ENCODE peak calls at places on chromosomes 3 and 15, in ten cellular contexts. P, I, F, N, G, Z, U, S, J and M are unnamed samples.

GRCh38 chr3:27800261-27800660 is 78.1 kb upstream of the EOMES start:
- DNase-seq in P (no peak), I (no peak), F (no peak), N (no peak), G (peak), Z (no peak), U (no peak), S (no peak), J (no peak), M (no peak)

GRCh38 chr3:40265181-40265580 is 44.3 kb upstream of the EIF1B start:
- DNase-seq in P (no peak), I (no peak), F (no peak), N (no peak), G (no peak), Z (no peak), U (no peak), S (no peak), J (no peak), M (no peak)

GRCh38 chr15:67761343-67761742 is 64.0 kb upstream of the SKOR1 start:
- DNase-seq in P (no peak), I (no peak), F (no peak), N (no peak), G (no peak), Z (no peak), U (no peak), S (no peak), J (no peak), M (no peak)

GRCh38 chr3:185021326-185021725 is 131.5 kb downstream of the C3orf70 start:
- DNase-seq in P (no peak), I (no peak), F (no peak), N (no peak), G (peak), Z (no peak), U (no peak), S (no peak), J (no peak), M (no peak)

GRCh38 chr15:78056714-78057269 is 20.7 kb downstream of the TBC1D2B start:
- DNase-seq in P (no peak), I (no peak), F (no peak), N (no peak), G (peak), Z (no peak), U (no peak), S (no peak), J (peak), M (peak)

GRCh38 chr15:43872416-43873020 is 45.7 kb downstream of the WDR76 start:
- DNase-seq in P (no peak), I (no peak), F (no peak), N (no peak), G (peak), Z (peak), U (no peak), S (no peak), J (no peak), M (peak)

GRCh38 chr3:134366928-134367352 is 7.3 kb downstream of the AMOTL2 start:
- DNase-seq in P (no peak), I (no peak), F (peak), N (peak), G (no peak), Z (no peak), U (peak), S (peak), J (peak), M (no peak)

GRCh38 chr3:21216598-21216997 is 534.4 kb downstream of the ZNF385D start:
- DNase-seq in P (no peak), I (no peak), F (no peak), N (no peak), G (no peak), Z (peak), U (no peak), S (no peak), J (no peak), M (no peak)

GRCh38 chr3:131349454-131349853 is 32.1 kb upstream of the NUDT16 start:
- DNase-seq in P (no peak), I (no peak), F (no peak), N (no peak), G (no peak), Z (no peak), U (no peak), S (no peak), J (no peak), M (no peak)

GRCh38 chr3:124529826-124530571 is 200.3 kb upstream of the UMPS start:
- DNase-seq in P (no peak), I (no peak), F (no peak), N (no peak), G (no peak), Z (no peak), U (no peak), S (no peak), J (no peak), M (no peak)

GRCh38 chr3:42713747-42714146 is 11.1 kb upstream of the HHATL start:
- DNase-seq in P (no peak), I (no peak), F (no peak), N (no peak), G (no peak), Z (no peak), U (no peak), S (peak), J (no peak), M (no peak)

GRCh38 chr15:87871130-87871737 is 385.3 kb downstream of the NTRK3 start:
- DNase-seq in P (no peak), I (no peak), F (no peak), N (no peak), G (peak), Z (peak), U (no peak), S (no peak), J (no peak), M (no peak)

GRCh38 chr3:169575381-169575780 is 88.1 kb downstream of the MECOM start:
- DNase-seq in P (no peak), I (no peak), F (no peak), N (no peak), G (peak), Z (peak), U (no peak), S (no peak), J (no peak), M (peak)

GRCh38 chr3:114033721-114034120 is 22.6 kb downstream of the CCDC191 start:
- DNase-seq in P (no peak), I (no peak), F (no peak), N (no peak), G (no peak), Z (no peak), U (no peak), S (no peak), J (no peak), M (no peak)

GRCh38 chr3:19025441-19025840 is 122.9 kb upstream of the KCNH8 start:
- DNase-seq in P (no peak), I (no peak), F (no peak), N (no peak), G (no peak), Z (no peak), U (no peak), S (no peak), J (no peak), M (no peak)

GRCh38 chr15:47715856-47716445 is 1.4 kb upstream of the SEMA6D start:
- DNase-seq in P (no peak), I (no peak), F (no peak), N (peak), G (peak), Z (peak), U (no peak), S (peak), J (peak), M (no peak)

GRCh38 chr3:185152433-185153169 is at the start of gene C3orf70:
- DNase-seq in P (peak), I (no peak), F (peak), N (peak), G (peak), Z (peak), U (peak), S (no peak), J (peak), M (peak)

GRCh38 chr3:126548556-126549466 is 9.9 kb downstream of the C3orf22 start:
- DNase-seq in P (peak), I (no peak), F (no peak), N (peak), G (no peak), Z (no peak), U (peak), S (peak), J (peak), M (no peak)

GRCh38 chr3:190533511-190534282 is 19.8 kb downstream of the IL1RAP start:
- DNase-seq in P (peak), I (no peak), F (peak), N (peak), G (peak), Z (peak), U (peak), S (no peak), J (peak), M (peak)

GRCh38 chr3:12234906-12235305 is 54.0 kb upstream of the PPARG start:
- DNase-seq in P (no peak), I (no peak), F (no peak), N (no peak), G (peak), Z (no peak), U (no peak), S (no peak), J (no peak), M (no peak)

GRCh38 chr3:48187579-48188265 is 495 bp downstream of the CDC25A start:
- DNase-seq in P (peak), I (peak), F (peak), N (peak), G (no peak), Z (peak), U (no peak), S (no peak), J (peak), M (peak)

GRCh38 chr15:73897441-73898261 is 24.3 kb downstream of the TBC1D21 start:
- DNase-seq in P (peak), I (peak), F (peak), N (peak), G (peak), Z (peak), U (no peak), S (no peak), J (peak), M (peak)

GRCh38 chr15:81225161-81225671 is 28.5 kb downstream of the IL16 start:
- DNase-seq in P (peak), I (no peak), F (peak), N (peak), G (no peak), Z (peak), U (peak), S (no peak), J (no peak), M (no peak)

GRCh38 chr15:29674661-29675533 is 147.4 kb downstream of the TJP1 start:
- DNase-seq in P (peak), I (no peak), F (peak), N (peak), G (peak), Z (peak), U (no peak), S (no peak), J (peak), M (peak)

GRCh38 chr3:36501568-36502075 is 121.3 kb downstream of the STAC start:
- DNase-seq in P (no peak), I (no peak), F (no peak), N (no peak), G (no peak), Z (no peak), U (no peak), S (no peak), J (no peak), M (no peak)

GRCh38 chr15:43186003-43186353 is 775 bp downstream of the CCNDBP1 start:
- DNase-seq in P (no peak), I (no peak), F (no peak), N (no peak), G (no peak), Z (no peak), U (no peak), S (no peak), J (no peak), M (no peak)

GRCh38 chr15:40239671-40240618 is 1.1 kb downstream of the PAK6 start:
- DNase-seq in P (no peak), I (no peak), F (no peak), N (no peak), G (no peak), Z (no peak), U (peak), S (no peak), J (no peak), M (peak)

GRCh38 chr3:32238027-32238815 is at the start of gene CMTM8:
- DNase-seq in P (peak), I (peak), F (peak), N (peak), G (no peak), Z (peak), U (no peak), S (no peak), J (peak), M (peak)

GRCh38 chr3:136624381-136624780 is 127.8 kb downstream of the STAG1 start:
- DNase-seq in P (no peak), I (no peak), F (no peak), N (no peak), G (no peak), Z (no peak), U (no peak), S (no peak), J (no peak), M (no peak)

GRCh38 chr3:195908439-195909293 is at the start of gene TNK2:
- DNase-seq in P (peak), I (peak), F (no peak), N (no peak), G (no peak), Z (no peak), U (peak), S (no peak), J (no peak), M (no peak)

GRCh38 chr3:10432931-10433330 is 72.5 kb downstream of the ATP2B2 start:
- DNase-seq in P (no peak), I (no peak), F (no peak), N (no peak), G (peak), Z (no peak), U (no peak), S (no peak), J (no peak), M (no peak)

GRCh38 chr15:32036972-32037371 is 6.7 kb downstream of the CHRNA7 start:
- DNase-seq in P (no peak), I (no peak), F (no peak), N (no peak), G (no peak), Z (no peak), U (no peak), S (no peak), J (no peak), M (no peak)

GRCh38 chr15:32041294-32041693 is 11.0 kb downstream of the CHRNA7 start:
- DNase-seq in P (no peak), I (no peak), F (no peak), N (no peak), G (no peak), Z (no peak), U (no peak), S (no peak), J (no peak), M (no peak)

DNA sequence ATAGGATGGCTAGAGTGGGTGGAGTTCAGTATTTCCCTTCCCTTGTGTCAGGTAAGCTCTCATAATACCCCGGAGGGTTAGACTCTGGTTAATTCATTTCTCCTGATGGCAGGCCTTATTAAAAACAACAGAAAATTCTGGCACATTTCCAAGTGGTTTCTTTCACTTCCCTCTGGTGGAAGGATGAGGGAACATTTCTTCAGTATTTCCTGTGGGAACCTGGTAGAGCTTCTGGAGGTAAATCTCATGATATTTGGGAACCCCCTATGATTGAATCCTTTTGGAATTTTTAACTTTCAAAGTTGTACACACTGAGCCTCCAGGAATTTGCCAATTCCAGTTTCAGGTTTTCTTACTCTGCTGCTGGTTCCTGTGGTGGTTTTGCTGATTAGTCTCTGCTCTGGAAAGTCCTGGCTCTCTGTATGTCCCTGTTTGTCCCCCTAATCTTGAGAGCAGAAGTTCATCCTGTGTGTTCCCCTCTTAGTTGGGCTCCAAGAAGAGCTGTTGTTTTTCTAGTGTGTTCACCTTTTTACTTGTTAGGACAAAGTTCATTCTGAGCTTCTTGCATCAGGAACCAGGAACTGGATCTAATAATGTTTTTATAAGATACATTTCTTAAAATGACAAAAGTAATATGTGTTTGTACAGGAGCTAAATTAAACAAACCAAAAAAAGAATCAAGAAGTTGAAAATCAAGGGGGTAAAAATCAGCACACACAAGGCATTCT is 12.1 kb downstream of the CHRNA7 start:
- DNase-seq in P (no peak), I (no peak), F (no peak), N (no peak), G (no peak), Z (no peak), U (no peak), S (no peak), J (no peak), M (peak)
- TF ChIP-seq CTCF in P (no peak), I (no peak), F (peak), N (no peak), G (no peak), Z (no peak), U (no peak), S (peak), J (no peak), M (no peak)

GRCh38 chr3:66041116-66041515 is 2.4 kb upstream of the MAGI1 start:
- DNase-seq in P (no peak), I (no peak), F (no peak), N (no peak), G (peak), Z (peak), U (no peak), S (no peak), J (no peak), M (no peak)

GRCh38 chr3:66037986-66038369 is 740 bp downstream of the MAGI1 start:
- DNase-seq in P (peak), I (no peak), F (peak), N (peak), G (no peak), Z (no peak), U (no peak), S (no peak), J (peak), M (no peak)

GRCh38 chr3:66038726-66039589 is at the start of gene MAGI1:
- DNase-seq in P (peak), I (no peak), F (peak), N (peak), G (peak), Z (peak), U (peak), S (peak), J (peak), M (peak)

GRCh38 chr3:66038384-66038725 is 363 bp downstream of the MAGI1 start:
- DNase-seq in P (no peak), I (no peak), F (no peak), N (peak), G (no peak), Z (no peak), U (no peak), S (no peak), J (no peak), M (peak)

DNA sequence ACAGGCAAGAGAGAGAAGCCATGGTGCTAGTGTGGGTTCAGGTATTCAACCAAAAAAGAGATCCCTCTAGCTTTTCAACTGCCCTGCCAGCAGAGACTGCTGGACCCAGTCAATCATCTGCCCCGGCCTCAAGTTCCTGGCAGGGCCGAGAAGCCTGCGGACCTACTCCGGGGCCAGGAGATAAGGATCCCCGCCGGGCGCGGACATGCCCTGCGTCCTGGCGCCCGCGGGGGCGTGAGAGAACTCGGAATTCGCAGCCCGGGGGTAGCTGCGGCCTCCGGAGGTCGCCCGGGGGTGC is 821 bp upstream of the MAGI1 start:
- DNase-seq in P (peak), I (no peak), F (peak), N (peak), G (no peak), Z (peak), U (peak), S (no peak), J (peak), M (no peak)
- H3K27ac ChIP-seq in P (peak), I (no peak), F (peak), N (peak), G (peak), Z (peak), U (peak), S (peak), J (peak), M (peak)

GRCh38 chr3:127773752-127774395 is 48.4 kb downstream of the MGLL start:
- DNase-seq in P (no peak), I (no peak), F (no peak), N (no peak), G (no peak), Z (no peak), U (no peak), S (no peak), J (no peak), M (no peak)
- TF ChIP-seq CTCF in P (no peak), I (no peak), F (no peak), N (no peak), G (no peak), Z (no peak), U (no peak), S (no peak), J (no peak), M (no peak)

DNA sequence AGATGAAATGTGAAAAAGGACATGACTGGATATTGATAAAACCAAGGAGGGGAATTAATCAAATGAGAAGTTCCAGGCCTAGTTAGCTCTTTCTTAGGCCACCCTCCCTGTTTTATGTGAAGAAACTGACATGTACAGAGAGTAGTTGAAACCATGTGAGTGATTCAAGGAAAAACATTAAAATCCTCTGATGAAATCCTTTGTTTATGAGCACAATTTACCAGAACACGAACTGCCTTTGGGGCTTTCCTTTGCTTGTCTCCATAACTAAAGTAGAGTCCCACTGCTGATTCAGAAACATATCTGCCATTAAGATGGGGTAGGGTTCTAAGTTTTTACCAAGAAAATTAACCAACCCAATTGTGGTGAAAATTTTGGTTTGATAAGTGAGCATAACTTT is 558.3 kb downstream of the NR2F2 start:
- DNase-seq in P (no peak), I (no peak), F (no peak), N (no peak), G (no peak), Z (no peak), U (no peak), S (no peak), J (no peak), M (no peak)
- H3K27ac ChIP-seq in P (no peak), I (no peak), F (no peak), N (no peak), G (no peak), Z (no peak), U (no peak), S (no peak), J (no peak), M (no peak)

DNA sequence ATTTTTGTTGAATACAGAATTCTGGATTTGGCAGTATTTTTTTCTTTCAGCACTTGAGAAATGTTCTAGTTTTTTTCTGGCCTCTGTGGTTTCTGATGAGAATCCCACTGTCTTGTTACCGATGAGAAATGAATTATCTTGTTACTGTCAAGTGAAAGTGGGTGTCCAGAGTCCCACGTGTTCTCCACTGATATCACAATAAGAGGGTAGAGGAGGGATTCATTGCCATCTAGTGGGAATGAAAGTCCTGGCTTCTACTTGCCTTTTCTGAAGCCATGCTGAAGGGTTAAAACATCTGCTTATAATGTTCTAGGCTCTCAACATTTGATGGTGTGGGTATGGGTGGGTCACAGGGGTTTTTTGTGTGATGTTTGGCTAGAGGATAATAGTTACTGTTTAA is 66.1 kb downstream of the SEC22A start:
- DNase-seq in P (no peak), I (no peak), F (no peak), N (no peak), G (no peak), Z (no peak), U (no peak), S (no peak), J (no peak), M (no peak)
- TF ChIP-seq CTCF in P (no peak), I (no peak), F (no peak), N (no peak), G (no peak), Z (no peak), U (no peak), S (no peak), J (no peak), M (no peak)